ENCODE peak calls at places on chromosomes 16 and 17, in five cellular contexts. N is mesenchymal stem cell, W is body of pancreas, O is amygdala, D is DMS 273 treated with DMSO at 0.1 percent for 48 hours. T is an unnamed sample.

GRCh38 chr17:40417258-40417608 is 463 bp downstream of the TOP2A start:
- DNase-seq in N (no peak), W (no peak), O (no peak), D (no peak), T (peak; percentile 23)

GRCh38 chr16:4351880-4352279 is 759 bp upstream of the PAM16 start:
- DNase-seq in N (peak; percentile 32), W (no peak), O (no peak), D (no peak), T (no peak)

GRCh38 chr17:40014375-40014980 is 762 bp upstream of the CSF3 start:
- DNase-seq in N (peak; percentile 29), W (peak; percentile 57), O (no peak), D (no peak), T (peak; percentile 70)

GRCh38 chr17:72600934-72601333 is 480.1 kb downstream of the SOX9 start:
- DNase-seq in N (no peak), W (no peak), O (no peak), D (no peak), T (no peak)

GRCh38 chr17:58184308-58184985 is 8.1 kb upstream of the EPX start:
- DNase-seq in N (no peak), W (no peak), O (no peak), D (peak; percentile 17), T (peak; percentile 6)

GRCh38 chr16:66395806-66396555 is 29.5 kb downstream of the CDH5 start:
- DNase-seq in N (no peak), W (no peak), O (no peak), D (no peak), T (no peak)

GRCh38 chr17:67602974-67603373 is 114.8 kb upstream of the NOL11 start:
- DNase-seq in N (peak; percentile 59), W (peak; percentile 56), O (no peak), D (peak; percentile 19), T (peak; percentile 59)

GRCh38 chr16:20610892-20611349 is 34.8 kb upstream of the ACSM2B start:
- DNase-seq in N (no peak), W (no peak), O (no peak), D (no peak), T (no peak)

GRCh38 chr16:57998484-57998883 is 2.0 kb downstream of the ZNF319 start:
- DNase-seq in N (peak; percentile 28), W (no peak), O (no peak), D (no peak), T (peak; percentile 44)

GRCh38 chr17:29341726-29342125 is 47.8 kb upstream of the NUFIP2 start:
- DNase-seq in N (peak; percentile 74), W (no peak), O (no peak), D (no peak), T (peak; percentile 80)